ENCODE peak calls at places on chromosome 1, in five cellular contexts. R is lung; Q is CD4-positive, alpha-beta T cell; M is astrocyte of the spinal cord; P is WTC11. H is an unnamed sample.
A peak's percentile ranks its signal among the peaks of the same experiment; 100 is the strongest.

GRCh38 chr1:180269848-180270766 is 40.0 kb downstream of the LHX4 start:
- DNase-seq in R (no peak), Q (no peak), M (no peak), P (peak; percentile 71), H (no peak)

GRCh38 chr1:161198877-161199431 is at the start of gene ADAMTS4:
- DNase-seq in R (peak; percentile 53), Q (no peak), M (peak; percentile 46), P (peak; percentile 42), H (peak; percentile 39)

GRCh38 chr1:88595355-88595754 is 88.7 kb upstream of the PKN2 start:
- DNase-seq in R (no peak), Q (no peak), M (peak; percentile 46), P (no peak), H (no peak)

GRCh38 chr1:228150021-228150457 is 309 bp downstream of the GJC2 start:
- DNase-seq in R (no peak), Q (no peak), M (no peak), P (peak; percentile 9), H (no peak)

GRCh38 chr1:1432951-1433803 is 2.3 kb upstream of the VWA1 start:
- DNase-seq in R (peak; percentile 89), Q (no peak), M (no peak), P (peak; percentile 71), H (peak; percentile 78)

GRCh38 chr1:39269791-39270342 is 65.4 kb downstream of the MACF1 start:
- DNase-seq in R (no peak), Q (no peak), M (peak; percentile 47), P (no peak), H (no peak)

GRCh38 chr1:20413136-20413790 is 72.7 kb downstream of the CAMK2N1 start:
- DNase-seq in R (no peak), Q (no peak), M (no peak), P (no peak), H (no peak)

GRCh38 chr1:29235955-29236742 is at the start of gene PTPRU:
- DNase-seq in R (peak; percentile 80), Q (peak; percentile 70), M (peak; percentile 42), P (peak; percentile 85), H (peak; percentile 89)

GRCh38 chr1:9145021-9145668 is 16.2 kb upstream of the GPR157 start:
- DNase-seq in R (no peak), Q (no peak), M (peak; percentile 57), P (no peak), H (no peak)

GRCh38 chr1:210123383-210123782 is 109.2 kb upstream of the SERTAD4 start:
- DNase-seq in R (no peak), Q (no peak), M (no peak), P (no peak), H (no peak)

GRCh38 chr1:206575165-206575893 is 36.9 kb downstream of the EIF2D start:
- DNase-seq in R (peak; percentile 75), Q (peak; percentile 44), M (peak; percentile 64), P (no peak), H (no peak)

DNA sequence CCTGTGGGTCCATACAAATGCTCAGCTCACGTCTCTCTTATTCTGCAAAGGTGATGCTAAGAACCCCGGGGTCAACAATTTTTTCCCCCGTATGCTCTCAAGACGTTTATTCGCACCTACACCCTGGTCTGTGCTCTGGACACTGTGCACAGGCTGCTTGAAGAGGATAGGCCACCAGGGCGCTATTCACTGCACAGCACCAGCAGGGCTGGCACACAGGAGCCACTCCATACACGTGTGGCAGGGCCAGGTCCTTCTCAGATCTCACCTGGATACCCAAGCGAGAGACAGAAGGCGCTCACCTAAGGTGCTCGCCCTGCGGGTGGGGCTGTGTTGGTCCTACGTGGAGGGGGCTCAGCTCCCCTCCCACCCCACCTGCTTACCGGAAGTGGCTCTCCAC is 16.7 kb downstream of the TMEM63A start:
- DNase-seq in R (no peak), Q (peak; percentile 24), M (no peak), P (no peak), H (no peak)
- TF ChIP-seq CTCF in R (no peak), Q (no peak), M (no peak), P (no peak), H (no peak)

GRCh38 chr1:16968372-16968771 is 12.0 kb downstream of the MFAP2 start:
- DNase-seq in R (no peak), Q (no peak), M (no peak), P (no peak), H (no peak)
- TF ChIP-seq CTCF in R (no peak), Q (no peak), M (no peak), P (no peak), H (no peak)

GRCh38 chr1:169511339-169512028 is 25.7 kb upstream of the SLC19A2 start:
- DNase-seq in R (no peak), Q (no peak), M (peak; percentile 84), P (no peak), H (no peak)

GRCh38 chr1:169507413-169507812 is 21.7 kb upstream of the SLC19A2 start:
- DNase-seq in R (no peak), Q (no peak), M (no peak), P (no peak), H (no peak)

GRCh38 chr1:169508432-169509338 is 22.9 kb upstream of the SLC19A2 start:
- DNase-seq in R (no peak), Q (no peak), M (no peak), P (no peak), H (no peak)

GRCh38 chr1:169510060-169510459 is 24.3 kb upstream of the SLC19A2 start:
- DNase-seq in R (no peak), Q (no peak), M (no peak), P (no peak), H (no peak)

DNA sequence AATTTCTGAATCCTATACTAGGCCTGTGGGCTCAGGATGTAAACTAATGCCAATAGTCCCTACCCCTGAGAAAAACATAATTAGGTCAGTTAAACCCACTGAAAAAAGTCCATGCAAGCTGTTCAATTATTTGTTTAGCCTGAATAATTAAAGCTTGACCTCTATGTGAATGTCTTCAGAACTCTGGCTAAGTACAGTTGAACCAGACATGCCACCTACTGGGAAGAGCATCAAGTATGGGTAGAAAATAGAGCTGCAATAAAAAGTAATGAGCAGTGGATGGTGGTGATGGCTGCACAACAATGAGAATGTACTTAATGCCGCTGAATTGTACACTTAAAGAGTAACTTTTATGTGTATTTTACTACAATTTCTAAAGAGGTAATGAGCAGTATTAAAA is 23.6 kb upstream of the SLC19A2 start:
- DNase-seq in R (no peak), Q (no peak), M (no peak), P (no peak), H (no peak)
- TF ChIP-seq CTCF in R (no peak), Q (no peak), M (no peak), P (no peak), H (no peak)

DNA sequence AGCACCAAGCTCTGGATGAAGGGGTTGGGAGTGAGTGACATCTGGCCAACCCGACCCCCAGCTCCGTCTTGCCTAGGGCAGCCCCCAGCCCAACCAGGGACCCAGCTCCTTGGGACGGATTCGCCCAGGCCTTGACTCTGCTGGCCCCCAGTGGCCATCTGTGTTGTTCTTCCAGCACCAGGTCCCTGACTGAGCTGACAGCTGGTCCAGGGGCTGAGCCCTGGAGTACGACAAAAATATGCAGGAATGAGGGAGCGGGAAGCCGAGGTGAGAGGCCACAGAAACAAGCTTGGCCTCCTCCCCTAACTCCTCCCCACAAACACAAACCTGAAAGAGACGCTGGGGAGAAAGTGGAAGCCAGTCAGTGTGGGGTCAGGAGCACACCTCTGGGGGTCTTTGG is 55.0 kb upstream of the PAX7 start:
- DNase-seq in R (no peak), Q (peak; percentile 33), M (no peak), P (peak; percentile 94), H (peak; percentile 88)
- TF ChIP-seq CTCF in R (no peak), Q (no peak), M (no peak), P (peak; percentile 77), H (peak; percentile 72)

GRCh38 chr1:31691951-31692350 is 11.9 kb downstream of the COL16A1 start:
- DNase-seq in R (no peak), Q (no peak), M (no peak), P (no peak), H (no peak)
- TF ChIP-seq CTCF in R (no peak), Q (no peak), M (no peak), P (no peak), H (no peak)

DNA sequence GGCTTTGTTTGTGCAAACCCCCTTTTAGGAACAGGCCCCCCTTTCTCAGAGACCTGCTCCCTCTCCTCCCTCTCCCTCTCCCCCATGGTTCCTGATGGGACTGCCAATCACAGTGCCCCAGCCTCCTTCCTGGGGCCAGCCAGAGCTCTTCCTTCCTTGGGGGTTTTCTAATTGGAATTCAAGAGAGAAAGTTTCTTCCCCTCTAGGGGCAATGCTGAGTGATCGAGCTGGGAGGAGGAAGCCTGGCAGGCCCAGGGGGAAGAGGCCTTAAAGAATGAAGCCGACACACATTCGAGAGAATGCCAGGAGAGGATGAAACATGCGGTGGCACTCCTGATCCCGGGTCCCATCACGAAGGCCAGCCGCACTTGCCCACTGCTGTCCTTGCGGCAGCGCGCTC is 21.3 kb upstream of the COL16A1 start:
- DNase-seq in R (no peak), Q (no peak), M (no peak), P (no peak), H (no peak)
- TF ChIP-seq CTCF in R (no peak), Q (no peak), M (no peak), P (no peak), H (no peak)

DNA sequence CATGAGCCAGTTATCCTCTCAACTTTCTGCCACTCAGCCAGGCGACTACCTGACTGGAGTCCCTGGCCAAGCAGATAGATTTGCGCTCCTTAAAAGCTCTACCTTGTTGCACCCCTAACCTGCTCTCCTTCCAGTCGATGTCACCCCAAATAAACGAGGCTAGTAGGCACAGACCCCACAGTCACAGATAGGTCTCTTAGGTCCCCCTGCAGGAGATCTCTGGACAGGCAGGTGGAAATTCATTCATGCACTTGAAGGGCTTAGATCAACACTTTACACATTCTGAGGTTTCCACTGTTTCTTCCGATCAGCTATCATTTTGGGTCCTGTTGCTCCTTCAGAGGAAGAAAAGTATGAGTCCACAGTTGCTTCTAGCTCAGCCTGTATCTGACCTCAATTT is 272.6 kb upstream of the FMN2 start:
- DNase-seq in R (no peak), Q (no peak), M (no peak), P (peak; percentile 38), H (no peak)
- TF ChIP-seq CTCF in R (no peak), Q (no peak), M (peak; percentile 12), P (peak; percentile 53), H (peak; percentile 42)

GRCh38 chr1:85692730-85693314 is 15.4 kb downstream of the ZNHIT6 start:
- DNase-seq in R (no peak), Q (no peak), M (peak; percentile 80), P (no peak), H (no peak)
- TF ChIP-seq CTCF in R (no peak), Q (no peak), M (peak; percentile 35), P (no peak), H (no peak)

H was measured in glutamatergic neuron.